ENCODE peak calls at places on chromosome 2, in five cellular contexts. Y is A549, S is GM12878, K is HepG2, O is WTC11. D is an unnamed sample.

GRCh38 chr2:216802516-216803265 is 57.2 kb downstream of the TNP1 start:
- DNase-seq in K (no peak), Y (no peak), O (no peak), S (no peak), D (no peak)

GRCh38 chr2:112880081-112880531 is 30.9 kb upstream of the IL37 start:
- DNase-seq in O (no peak), S (no peak), Y (no peak), K (no peak), D (no peak)

GRCh38 chr2:216829533-216829932 is 30.3 kb downstream of the TNP1 start:
- DNase-seq in S (no peak), O (no peak), K (no peak), Y (no peak), D (no peak)

GRCh38 chr2:4420032-4420431 is 716.7 kb downstream of the DCDC2C start:
- DNase-seq in O (no peak), K (no peak), Y (no peak), S (no peak), D (no peak)

GRCh38 chr2:15677141-15677911 is 85.7 kb downstream of the DDX1 start:
- DNase-seq in O (no peak), Y (no peak), S (no peak), K (no peak), D (peak)

GRCh38 chr2:103249462-103249861 is 487.6 kb downstream of the TMEM182 start:
- DNase-seq in S (no peak), K (no peak), O (no peak), Y (no peak), D (no peak)

GRCh38 chr2:78541451-78542267 is 483.8 kb upstream of the REG3G start:
- DNase-seq in O (no peak), Y (peak), K (peak), S (no peak), D (no peak)

GRCh38 chr2:3605013-3605961 is 10.4 kb downstream of the COLEC11 start:
- DNase-seq in K (peak), O (peak), S (no peak), Y (peak), D (no peak)

GRCh38 chr2:108621689-108622681 is 87.7 kb downstream of the LIMS1 start:
- DNase-seq in Y (no peak), S (no peak), O (no peak), K (no peak), D (no peak)

GRCh38 chr2:36359006-36359580 is 3.5 kb downstream of the CRIM1 start:
- DNase-seq in S (no peak), Y (no peak), K (no peak), O (no peak), D (peak)

GRCh38 chr2:222434204-222434603 is 9.9 kb downstream of the SGPP2 start:
- DNase-seq in O (no peak), Y (no peak), K (no peak), S (no peak), D (no peak)

GRCh38 chr2:156334496-156335478 is 2.3 kb upstream of the NR4A2 start:
- DNase-seq in S (no peak), Y (peak), K (peak), O (peak), D (peak)

GRCh38 chr2:218228366-218229092 is 11.5 kb downstream of the ARPC2 start:
- DNase-seq in O (no peak), Y (peak), S (no peak), K (no peak), D (no peak)

GRCh38 chr2:85761512-85761944 is 7.7 kb downstream of the ATOH8 start:
- DNase-seq in K (peak), S (no peak), Y (no peak), O (no peak), D (no peak)

GRCh38 chr2:237510502-237511217 is 23.6 kb downstream of the MLPH start:
- DNase-seq in Y (no peak), K (no peak), S (no peak), O (no peak), D (no peak)

GRCh38 chr2:69935011-69935410 is 20.1 kb downstream of the MXD1 start:
- DNase-seq in O (no peak), Y (no peak), S (no peak), K (no peak), D (no peak)

GRCh38 chr2:19648583-19648982 is 253.2 kb downstream of the TTC32 start:
- DNase-seq in O (no peak), K (no peak), S (no peak), Y (peak), D (no peak)

GRCh38 chr2:219073413-219074129 is 12.8 kb upstream of the IHH start:
- DNase-seq in Y (peak), O (peak), S (no peak), K (peak), D (peak)

GRCh38 chr2:98883780-98884211 is 52.2 kb downstream of the CRACDL start:
- DNase-seq in O (no peak), Y (no peak), S (no peak), K (no peak), D (no peak)

GRCh38 chr2:200330351-200331120 is 24.0 kb downstream of the SPATS2L start:
- DNase-seq in K (no peak), S (no peak), Y (no peak), O (no peak), D (no peak)

GRCh38 chr2:63856302-63856600 is 14.6 kb downstream of the UGP2 start:
- DNase-seq in K (no peak), O (no peak), S (no peak), Y (no peak), D (no peak)

GRCh38 chr2:222413295-222413911 is 10.9 kb upstream of the SGPP2 start:
- DNase-seq in O (no peak), S (no peak), K (no peak), Y (no peak), D (no peak)

GRCh38 chr2:144544053-144544452 is 24.1 kb upstream of the ZEB2 start:
- DNase-seq in O (no peak), S (no peak), K (no peak), Y (no peak), D (no peak)

GRCh38 chr2:24477229-24477628 is 13.8 kb upstream of the NCOA1 start:
- DNase-seq in Y (no peak), K (no peak), O (no peak), S (no peak), D (no peak)

GRCh38 chr2:104658840-104659591 is 194.9 kb upstream of the POU3F3 start:
- DNase-seq in O (peak), Y (no peak), S (no peak), K (no peak), D (no peak)

GRCh38 chr2:237525559-237526157 is 38.6 kb downstream of the MLPH start:
- DNase-seq in S (no peak), O (no peak), Y (no peak), K (no peak), D (no peak)

GRCh38 chr2:66024396-66024795 is 410.5 kb upstream of the MEIS1 start:
- DNase-seq in K (peak), S (no peak), Y (no peak), O (peak), D (no peak)

GRCh38 chr2:190649798-190650390 is 1.0 kb downstream of the NAB1 start:
- DNase-seq in O (no peak), S (no peak), Y (peak), K (peak), D (peak)

GRCh38 chr2:25690058-25690457 is 16.7 kb upstream of the DTNB start:
- DNase-seq in K (peak), S (no peak), O (no peak), Y (peak), D (no peak)

GRCh38 chr2:239829326-239829725 is 195.8 kb downstream of the NDUFA10 start:
- DNase-seq in O (no peak), Y (no peak), K (no peak), S (no peak), D (no peak)

GRCh38 chr2:42099431-42100173 is 51.8 kb downstream of the PKDCC start:
- DNase-seq in K (no peak), S (no peak), Y (no peak), O (no peak), D (no peak)

GRCh38 chr2:157325786-157326185 is at the start of gene ERMN:
- DNase-seq in O (no peak), S (no peak), Y (no peak), K (no peak), D (no peak)

GRCh38 chr2:119301413-119301812 is 65.2 kb downstream of the C2orf76 start:
- DNase-seq in Y (no peak), S (no peak), O (no peak), K (no peak), D (no peak)

GRCh38 chr2:12697617-12698016 is 19.1 kb upstream of the TRIB2 start:
- DNase-seq in Y (no peak), O (no peak), S (no peak), K (no peak), D (no peak)

GRCh38 chr2:197152451-197153228 is 157.9 kb downstream of the ANKRD44 start:
- DNase-seq in K (no peak), O (no peak), Y (peak), S (peak), D (no peak)

GRCh38 chr2:110662560-110662959 is 15.3 kb downstream of the BUB1 start:
- DNase-seq in Y (no peak), S (no peak), O (no peak), K (no peak), D (no peak)

GRCh38 chr2:202152104-202152771 is 79.2 kb downstream of the KIAA2012 start:
- DNase-seq in K (no peak), O (no peak), Y (no peak), S (no peak), D (no peak)
- TF ChIP-seq MAX in K (no peak), O (no peak), Y (no peak), S (no peak), D (no peak)

GRCh38 chr2:126653102-126653501 is 2.9 kb upstream of the GYPC start:
- DNase-seq in Y (no peak), O (no peak), K (no peak), S (no peak), D (no peak)

GRCh38 chr2:126652323-126652891 is 3.6 kb upstream of the GYPC start:
- DNase-seq in O (no peak), Y (no peak), S (no peak), K (no peak), D (no peak)

GRCh38 chr2:126649101-126649500 is 6.9 kb upstream of the GYPC start:
- DNase-seq in S (no peak), O (no peak), Y (no peak), K (no peak), D (no peak)

GRCh38 chr2:126655066-126655465 is 892 bp upstream of the GYPC start:
- DNase-seq in K (no peak), O (no peak), S (no peak), Y (no peak), D (no peak)

GRCh38 chr2:126650994-126651393 is 5.0 kb upstream of the GYPC start:
- DNase-seq in O (no peak), Y (no peak), S (no peak), K (no peak), D (no peak)
- TF ChIP-seq MAX in O (no peak), Y (no peak), S (no peak), K (no peak), D (no peak)

GRCh38 chr2:137947032-137947713 is 17.1 kb upstream of the HNMT start:
- DNase-seq in Y (no peak), K (no peak), O (no peak), S (no peak), D (no peak)
- TF ChIP-seq MAX in Y (no peak), K (peak), O (no peak), S (no peak), D (no peak)

GRCh38 chr2:46311651-46312223 is 14.5 kb downstream of the EPAS1 start:
- DNase-seq in K (no peak), S (no peak), O (no peak), Y (no peak), D (no peak)
- TF ChIP-seq MAX in K (no peak), S (no peak), O (no peak), Y (no peak), D (no peak)

DNA sequence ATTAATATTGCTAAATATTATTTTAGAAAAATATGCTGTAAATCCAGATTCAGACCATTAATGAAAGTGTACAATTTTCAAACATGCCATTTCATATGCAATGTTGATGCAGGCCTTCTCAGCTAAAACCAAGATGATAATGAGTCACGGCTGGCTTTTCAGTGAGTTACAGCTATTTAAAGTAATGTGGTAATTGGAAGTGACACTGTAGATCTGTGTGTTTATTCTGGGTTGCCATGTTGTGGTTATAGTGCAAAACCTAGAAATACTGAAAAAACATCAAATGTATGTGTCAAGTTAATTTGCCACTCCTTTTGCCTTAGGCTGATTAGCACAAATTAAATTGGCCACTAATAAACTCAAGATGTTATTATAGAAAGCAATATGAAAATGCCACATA is 506.6 kb downstream of the ERBB4 start:
- DNase-seq in K (no peak), O (no peak), Y (no peak), S (no peak), D (peak)
- TF ChIP-seq MAX in K (no peak), O (no peak), Y (no peak), S (no peak), D (no peak)

GRCh38 chr2:203873461-203873860 is 5.9 kb downstream of the CTLA4 start:
- DNase-seq in S (no peak), O (no peak), K (no peak), Y (no peak), D (no peak)

GRCh38 chr2:203870481-203870880 is 2.9 kb downstream of the CTLA4 start:
- DNase-seq in Y (no peak), O (no peak), K (no peak), S (no peak), D (no peak)

GRCh38 chr2:203870942-203871341 is 3.4 kb downstream of the CTLA4 start:
- DNase-seq in O (no peak), K (no peak), S (no peak), Y (no peak), D (no peak)

GRCh38 chr2:203869610-203870042 is 2.1 kb downstream of the CTLA4 start:
- DNase-seq in Y (no peak), S (no peak), O (no peak), K (no peak), D (no peak)

DNA sequence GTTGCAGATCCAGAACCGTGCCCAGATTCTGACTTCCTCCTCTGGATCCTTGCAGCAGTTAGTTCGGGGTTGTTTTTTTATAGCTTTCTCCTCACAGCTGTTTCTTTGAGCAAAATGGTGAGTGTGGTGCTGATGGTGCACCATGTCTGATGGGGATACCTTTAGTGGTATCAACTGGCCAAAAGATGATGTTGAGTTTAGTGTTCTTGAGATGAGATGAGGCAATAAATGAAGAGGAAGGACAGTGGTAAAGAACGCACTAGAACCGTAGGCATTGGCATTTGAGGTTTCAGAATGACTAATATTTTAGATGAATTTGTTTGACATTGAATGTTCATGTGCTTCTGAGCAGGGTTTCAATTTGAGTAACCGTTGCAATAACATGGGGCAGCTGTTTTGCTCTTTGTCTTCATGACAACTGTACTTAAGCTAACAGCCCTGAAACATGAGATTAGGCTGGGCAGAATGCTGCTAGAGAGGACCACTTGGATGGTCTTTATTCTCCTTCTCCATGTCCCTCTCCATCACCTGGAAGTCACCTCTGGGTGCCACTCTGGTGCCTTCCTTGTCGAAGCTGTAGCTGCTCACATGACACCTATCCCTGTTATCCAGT is 3.9 kb downstream of the CTLA4 start:
- DNase-seq in S (peak), O (no peak), K (no peak), Y (no peak), D (no peak)
- TF ChIP-seq MAX in S (no peak), O (no peak), K (no peak), Y (no peak), D (no peak)

DNA sequence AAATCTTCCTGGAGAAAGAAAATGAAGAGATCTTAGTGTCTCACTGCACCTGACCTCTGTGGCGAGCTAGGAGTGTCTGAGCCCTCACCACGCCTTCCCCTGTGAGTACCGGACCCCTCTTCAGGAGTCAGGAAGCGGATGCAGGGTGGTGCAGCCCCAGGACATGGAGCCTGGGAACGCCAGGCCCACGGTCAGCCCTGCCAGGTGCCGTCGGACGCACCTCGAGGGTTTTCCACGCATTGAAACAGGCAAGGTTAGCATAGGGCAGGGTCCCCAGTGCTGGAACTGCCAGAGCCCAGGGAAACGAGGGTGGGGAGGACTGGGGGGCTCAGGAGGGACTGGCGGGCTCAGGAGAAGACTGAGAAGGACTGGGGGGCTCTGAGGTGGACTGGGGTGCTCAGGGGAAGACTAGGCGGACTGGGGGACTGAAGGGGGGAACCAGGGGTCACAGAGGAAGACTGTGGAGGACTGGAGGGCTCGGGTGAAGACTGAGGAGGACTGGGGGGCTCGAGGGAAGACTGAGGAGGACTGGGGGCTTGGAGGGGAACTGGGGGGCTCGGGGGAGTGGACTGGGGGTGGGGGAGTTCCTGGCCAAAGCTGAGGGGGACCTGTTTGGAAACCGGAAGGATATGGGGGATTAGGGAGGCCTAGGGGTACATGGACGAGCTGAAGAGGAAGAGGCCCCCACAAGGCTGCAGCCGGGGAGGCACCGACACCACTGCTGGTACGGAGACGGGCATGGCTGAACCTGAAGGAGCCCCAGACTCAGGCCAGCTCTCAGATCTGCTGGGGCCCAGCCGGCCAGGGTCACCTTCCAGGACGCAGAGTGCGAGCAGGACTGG is 65.2 kb upstream of the SNTG2 start:
- DNase-seq in S (no peak), O (no peak), Y (no peak), K (no peak), D (no peak)
- TF ChIP-seq MAX in S (no peak), O (no peak), Y (no peak), K (no peak), D (no peak)

D was measured in endothelial cell of umbilical vein.